ENCODE peak calls at places on chromosomes 5 and 9, in eight cellular contexts. A, G, V, I, X, E, M and T are unnamed samples.

GRCh38 chr5:157459715-157460599 is at the start of gene NIPAL4:
- DNase-seq in A (no peak), G (no peak), V (no peak), I (no peak), X (peak; percentile 0), E (no peak), M (peak; percentile 75), T (peak; percentile 40)

GRCh38 chr9:114112778-114113585 is 13.9 kb upstream of the KIF12 start:
- DNase-seq in A (no peak), G (no peak), V (peak; percentile 53), I (no peak), X (no peak), E (no peak), M (peak; percentile 23), T (no peak)

GRCh38 chr5:158028349-158028748 is 169.4 kb upstream of the CLINT1 start:
- DNase-seq in A (no peak), G (no peak), V (no peak), I (no peak), X (no peak), E (no peak), M (no peak), T (no peak)

GRCh38 chr9:17613723-17614122 is 34.9 kb downstream of the SH3GL2 start:
- DNase-seq in A (no peak), G (no peak), V (peak; percentile 44), I (peak; percentile 26), X (no peak), E (no peak), M (no peak), T (no peak)

GRCh38 chr9:32550046-32550608 is 2.0 kb upstream of the SMIM27 start:
- DNase-seq in A (no peak), G (no peak), V (peak; percentile 60), I (no peak), X (no peak), E (peak; percentile 5), M (peak; percentile 50), T (peak; percentile 20)

GRCh38 chr9:77856615-77857014 is 175.0 kb downstream of the GNAQ start:
- DNase-seq in A (no peak), G (no peak), V (peak; percentile 56), I (no peak), X (no peak), E (no peak), M (no peak), T (no peak)

GRCh38 chr5:79346420-79346824 is 110.5 kb downstream of the JMY start:
- DNase-seq in A (no peak), G (no peak), V (peak; percentile 40), I (no peak), X (no peak), E (no peak), M (no peak), T (peak; percentile 66)

GRCh38 chr9:4397917-4398316 is 92.4 kb upstream of the SLC1A1 start:
- DNase-seq in A (no peak), G (no peak), V (peak; percentile 43), I (no peak), X (no peak), E (no peak), M (no peak), T (no peak)

GRCh38 chr5:139482050-139482889 is at the start of gene STING1:
- DNase-seq in A (no peak), G (no peak), V (peak; percentile 99), I (peak; percentile 79), X (no peak), E (peak; percentile 67), M (no peak), T (no peak)

GRCh38 chr5:16712178-16712577 is 95.4 kb upstream of the RETREG1 start:
- DNase-seq in A (no peak), G (no peak), V (no peak), I (no peak), X (peak; percentile 95), E (no peak), M (no peak), T (no peak)

GRCh38 chr5:172909931-172910502 is 49.2 kb upstream of the RPL26L1 start:
- DNase-seq in A (no peak), G (no peak), V (peak; percentile 94), I (no peak), X (no peak), E (no peak), M (no peak), T (peak; percentile 48)

GRCh38 chr9:128114326-128115186 is 13.0 kb downstream of the PTGES2 start:
- DNase-seq in A (peak; percentile 38), G (no peak), V (no peak), I (no peak), X (no peak), E (no peak), M (peak; percentile 63), T (no peak)

GRCh38 chr5:130541617-130542221 is 623.3 kb downstream of the HINT1 start:
- DNase-seq in A (peak; percentile 85), G (no peak), V (peak; percentile 80), I (no peak), X (no peak), E (no peak), M (no peak), T (no peak)

GRCh38 chr5:139838381-139839197 is 43.0 kb downstream of the PSD2 start:
- DNase-seq in A (no peak), G (no peak), V (no peak), I (no peak), X (no peak), E (no peak), M (no peak), T (no peak)

GRCh38 chr9:107881625-107882300 is 392.2 kb upstream of the KLF4 start:
- DNase-seq in A (no peak), G (no peak), V (peak; percentile 28), I (no peak), X (no peak), E (no peak), M (no peak), T (no peak)

GRCh38 chr5:72292411-72292810 is 27.6 kb downstream of the MRPS27 start:
- DNase-seq in A (no peak), G (no peak), V (no peak), I (no peak), X (no peak), E (no peak), M (no peak), T (no peak)

GRCh38 chr5:170572453-170572852 is 68.6 kb downstream of the KCNIP1 start:
- DNase-seq in A (no peak), G (no peak), V (peak; percentile 58), I (no peak), X (no peak), E (no peak), M (no peak), T (no peak)

GRCh38 chr9:81566074-81566698 is 123.2 kb downstream of the TLE1 start:
- DNase-seq in A (no peak), G (no peak), V (no peak), I (no peak), X (no peak), E (no peak), M (no peak), T (no peak)

GRCh38 chr5:177025139-177025538 is 2.6 kb downstream of the ZNF346 start:
- DNase-seq in A (no peak), G (no peak), V (peak; percentile 69), I (no peak), X (no peak), E (no peak), M (no peak), T (no peak)

GRCh38 chr9:99431103-99431502 is 209.0 kb downstream of the SEC61B start:
- DNase-seq in A (no peak), G (no peak), V (peak; percentile 79), I (no peak), X (no peak), E (no peak), M (no peak), T (no peak)

GRCh38 chr5:163330723-163331668 is 106.4 kb upstream of the CCNG1 start:
- DNase-seq in A (no peak), G (no peak), V (no peak), I (no peak), X (no peak), E (no peak), M (no peak), T (no peak)

GRCh38 chr9:1052119-1052907 is 2.2 kb downstream of the DMRT2 start:
- DNase-seq in A (no peak), G (no peak), V (no peak), I (no peak), X (peak; percentile 56), E (no peak), M (peak; percentile 65), T (no peak)

GRCh38 chr9:101350285-101350684 is 34.5 kb downstream of the BAAT start:
- DNase-seq in A (no peak), G (no peak), V (no peak), I (no peak), X (no peak), E (no peak), M (no peak), T (no peak)

GRCh38 chr9:135507104-135508035 is 6.9 kb downstream of the MRPS2 start:
- DNase-seq in A (no peak), G (no peak), V (no peak), I (no peak), X (no peak), E (no peak), M (no peak), T (no peak)

GRCh38 chr5:177553671-177554429 is 513 bp downstream of the FAM193B start:
- DNase-seq in A (peak; percentile 63), G (no peak), V (peak; percentile 26), I (no peak), X (no peak), E (no peak), M (peak; percentile 88), T (peak; percentile 58)